ENCODE peak calls at places on chromosomes 4 and X, in five cellular contexts. I is left ventricle myocardium inferior, G is GM23338, N is heart right ventricle, P is progenitor cell of endocrine pancreas. O is an unnamed sample.

GRCh38 chrX:153397256-153397960 is 3.7 kb downstream of the PNMA6E start:
- DNase-seq in I (no peak), G (no peak), N (no peak), P (no peak), O (no peak)

GRCh38 chr4:185020293-185020808 is 2.1 kb downstream of the HELT start:
- DNase-seq in P (no peak), N (no peak), I (no peak), G (peak), O (no peak)

GRCh38 chr4:108540536-108540935 is 79.8 kb upstream of the RPL34 start:
- DNase-seq in N (no peak), G (no peak), I (no peak), P (no peak), O (no peak)

GRCh38 chr4:108399610-108400265 is 220.6 kb upstream of the RPL34 start:
- DNase-seq in I (no peak), P (no peak), G (no peak), N (no peak), O (no peak)

GRCh38 chrX:72094894-72095293 is 36.8 kb downstream of the RTL5 start:
- DNase-seq in N (peak), G (peak), I (peak), P (no peak), O (no peak)

GRCh38 chrX:9566150-9566621 is 101.3 kb downstream of the TBL1X start:
- DNase-seq in I (peak), N (peak), G (no peak), P (no peak), O (peak)

GRCh38 chrX:98795636-98796035 is 1614.4 kb downstream of the PCDH19 start:
- DNase-seq in N (no peak), P (no peak), I (no peak), G (no peak), O (no peak)

GRCh38 chrX:96984538-96984937 is 100.8 kb downstream of the RPA4 start:
- DNase-seq in N (no peak), P (no peak), I (no peak), G (no peak), O (no peak)

GRCh38 chr4:77697860-77698599 is 92.4 kb downstream of the CXCL13 start:
- DNase-seq in P (no peak), N (no peak), G (peak), I (no peak), O (no peak)

GRCh38 chr4:3252831-3253641 is 4.1 kb downstream of the MSANTD1 start:
- DNase-seq in P (no peak), N (peak), I (peak), G (no peak), O (no peak)

GRCh38 chrX:45506149-45506768 is 305.6 kb upstream of the DIPK2B start:
- DNase-seq in I (no peak), G (no peak), P (no peak), N (no peak), O (no peak)

GRCh38 chr4:20253272-20253798 is 1.6 kb downstream of the SLIT2 start:
- DNase-seq in G (peak), I (no peak), P (no peak), N (peak), O (no peak)

GRCh38 chr4:5752803-5753184 is 41.8 kb downstream of the EVC start:
- DNase-seq in N (no peak), G (no peak), I (no peak), P (no peak), O (no peak)

GRCh38 chr4:5751073-5751917 is 40.3 kb downstream of the EVC start:
- DNase-seq in G (peak), P (no peak), I (no peak), N (no peak), O (no peak)

GRCh38 chr4:5753766-5754528 is 42.9 kb downstream of the EVC start:
- DNase-seq in I (no peak), P (no peak), G (no peak), N (no peak), O (no peak)

GRCh38 chr4:5753366-5753765 is 42.4 kb downstream of the EVC start:
- DNase-seq in I (no peak), G (no peak), N (no peak), P (no peak), O (no peak)

DNA sequence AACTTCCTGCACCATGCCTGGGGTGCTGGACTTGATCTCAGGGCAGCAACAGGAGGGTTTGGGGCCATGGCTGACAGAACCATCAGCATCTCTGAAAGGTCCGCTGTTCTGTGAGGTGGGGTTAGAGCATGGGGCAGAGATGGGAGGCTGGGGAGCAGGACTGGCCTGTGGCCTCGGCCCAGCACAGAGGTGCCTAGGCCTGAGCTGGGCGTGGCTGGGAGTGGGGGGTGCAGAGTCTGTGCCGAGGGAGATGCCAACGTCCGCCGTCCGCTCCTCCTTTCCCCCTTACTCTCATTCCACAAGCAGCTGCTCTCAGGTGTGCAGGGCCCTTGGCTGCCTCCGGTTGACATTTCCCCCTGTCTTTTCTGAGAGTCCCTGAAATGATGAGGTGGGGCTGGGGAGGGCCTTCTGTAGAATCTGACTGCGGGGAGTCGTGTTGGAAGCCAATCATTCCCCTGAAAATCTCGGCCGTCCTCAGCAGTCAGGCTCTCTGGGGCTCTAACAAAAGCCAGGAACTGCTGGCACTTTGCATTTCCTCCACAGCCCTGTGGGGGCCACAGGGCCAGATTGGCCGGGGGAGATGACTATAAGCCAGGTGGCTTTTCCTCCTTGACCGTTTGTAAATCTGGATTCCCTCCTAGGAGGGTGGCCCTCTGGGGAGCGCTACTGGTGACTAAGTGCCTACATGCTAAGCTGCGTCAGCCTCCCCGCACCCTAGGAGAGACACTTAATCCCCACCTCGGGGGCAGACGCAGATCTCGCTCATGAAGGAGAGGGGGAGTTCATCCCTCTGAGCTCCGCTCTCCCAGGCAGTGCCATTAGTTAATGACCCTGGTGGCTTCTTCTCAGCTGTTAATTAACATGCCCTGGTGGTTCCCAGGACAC is 41.2 kb downstream of the EVC start:
- DNase-seq in P (no peak), G (peak), N (no peak), I (no peak), O (no peak)
- TF ChIP-seq CTCF in P (no peak), G (no peak), N (no peak), I (no peak), O (no peak)

DNA sequence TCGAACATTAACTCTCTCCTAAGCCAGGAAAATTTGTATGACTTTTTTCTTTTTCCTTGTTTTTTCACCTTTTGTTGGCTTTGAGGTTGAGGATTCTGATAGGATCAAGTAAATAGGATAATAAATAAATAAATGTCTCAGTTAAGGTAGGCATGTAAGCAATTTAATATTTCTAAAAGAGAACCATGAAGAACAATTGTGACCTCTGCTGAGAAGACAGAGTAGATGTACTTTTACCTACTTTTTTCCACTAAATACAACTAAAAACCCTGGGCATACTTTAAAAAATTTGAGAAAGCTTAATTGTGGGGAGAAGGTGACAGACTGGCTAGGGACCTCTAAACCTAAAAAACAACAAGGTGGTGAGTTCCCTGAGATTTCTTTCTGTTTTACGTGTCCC is 31.6 kb upstream of the CLNK start:
- DNase-seq in I (no peak), G (no peak), N (no peak), P (no peak), O (no peak)
- TF ChIP-seq CTCF in I (no peak), G (no peak), N (no peak), P (no peak), O (no peak)

GRCh38 chr4:24791043-24791442 is 4.3 kb upstream of the SOD3 start:
- DNase-seq in G (no peak), I (no peak), P (no peak), N (no peak), O (no peak)

GRCh38 chr4:24794111-24794860 is 1.1 kb upstream of the SOD3 start:
- DNase-seq in P (no peak), N (peak), G (no peak), I (no peak), O (no peak)

GRCh38 chr4:24794916-24795665 is at the start of gene SOD3:
- DNase-seq in G (peak), N (peak), I (peak), P (peak), O (no peak)

GRCh38 chr4:24792552-24792951 is 2.8 kb upstream of the SOD3 start:
- DNase-seq in G (no peak), P (no peak), N (no peak), I (no peak), O (no peak)

DNA sequence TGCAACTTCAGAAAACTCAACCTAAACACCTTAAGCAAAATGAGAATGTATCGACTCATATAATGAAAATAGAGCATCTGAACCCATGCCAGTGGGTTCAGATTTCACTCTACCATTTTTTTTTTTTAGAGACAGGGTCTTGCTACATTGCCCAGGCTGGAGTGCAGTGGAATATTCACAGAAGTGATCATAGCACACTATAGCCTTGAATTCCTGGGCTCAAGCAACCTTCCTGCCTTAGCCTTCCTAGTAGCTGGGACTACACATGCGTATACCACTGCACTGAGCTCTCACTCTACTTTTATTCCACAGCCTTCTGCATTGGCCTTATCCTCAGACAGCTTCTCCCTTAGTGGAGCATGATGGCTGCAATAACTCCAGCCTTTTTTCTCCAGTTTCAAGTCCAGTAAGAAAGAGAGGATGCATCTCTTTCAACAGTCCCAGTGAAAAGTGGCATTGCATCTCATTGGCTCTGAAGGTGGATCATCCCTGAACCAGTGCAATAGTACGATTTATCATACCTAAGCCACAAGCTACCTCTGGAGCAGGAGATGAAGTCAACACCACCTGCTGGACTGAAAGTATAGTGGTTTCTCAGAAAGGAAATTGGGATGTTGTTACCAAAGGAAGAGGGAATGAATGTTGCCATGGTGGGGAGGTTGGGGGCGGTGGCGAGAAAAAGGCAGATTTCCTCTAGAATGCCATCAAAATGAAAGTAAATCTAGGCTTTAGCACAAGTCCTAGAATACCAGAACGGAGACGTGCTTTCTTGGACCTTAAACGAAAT is 2.0 kb upstream of the SOD3 start:
- DNase-seq in I (no peak), N (no peak), P (no peak), G (peak), O (no peak)
- TF ChIP-seq CTCF in I (peak), N (no peak), P (peak), G (peak), O (no peak)

GRCh38 chrX:15150578-15150977 is 119.3 kb downstream of the ASB9 start:
- DNase-seq in N (no peak), G (no peak), I (no peak), P (no peak), O (no peak)

GRCh38 chrX:15142084-15142715 is 127.7 kb downstream of the ASB9 start:
- DNase-seq in G (no peak), I (no peak), N (no peak), P (no peak), O (no peak)

GRCh38 chrX:15143050-15143824 is 126.6 kb downstream of the ASB9 start:
- DNase-seq in I (peak), N (peak), P (no peak), G (peak), O (peak)

GRCh38 chrX:15143825-15144121 is 126.1 kb downstream of the ASB9 start:
- DNase-seq in I (no peak), P (no peak), G (peak), N (no peak), O (no peak)

DNA sequence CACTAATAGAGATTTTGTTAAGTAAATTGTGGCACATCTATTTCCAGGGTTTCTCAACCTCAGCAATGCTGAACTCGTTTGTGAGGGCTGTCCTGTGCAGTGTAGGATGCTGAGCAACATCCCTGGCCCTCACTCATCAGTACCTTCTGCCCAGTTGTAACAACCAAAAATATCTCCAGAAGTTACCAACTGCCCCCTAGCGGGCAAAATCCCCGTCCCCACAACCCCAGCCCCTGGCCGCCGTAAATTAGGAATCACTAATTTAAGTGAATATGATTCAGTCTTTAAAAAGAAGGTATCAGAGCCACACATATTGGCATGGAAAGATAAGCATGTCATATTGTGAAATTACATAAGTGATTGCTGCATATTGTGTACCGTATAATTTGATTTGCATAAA is 123.4 kb downstream of the ASB9 start:
- DNase-seq in N (no peak), P (no peak), G (peak), I (no peak), O (no peak)
- TF ChIP-seq CTCF in N (no peak), P (peak), G (peak), I (peak), O (no peak)

GRCh38 chr4:95087657-95088455 is 330.1 kb downstream of the BMPR1B start:
- DNase-seq in P (no peak), I (no peak), N (no peak), G (no peak), O (no peak)
- TF ChIP-seq CTCF in P (no peak), I (no peak), N (no peak), G (no peak), O (no peak)

DNA sequence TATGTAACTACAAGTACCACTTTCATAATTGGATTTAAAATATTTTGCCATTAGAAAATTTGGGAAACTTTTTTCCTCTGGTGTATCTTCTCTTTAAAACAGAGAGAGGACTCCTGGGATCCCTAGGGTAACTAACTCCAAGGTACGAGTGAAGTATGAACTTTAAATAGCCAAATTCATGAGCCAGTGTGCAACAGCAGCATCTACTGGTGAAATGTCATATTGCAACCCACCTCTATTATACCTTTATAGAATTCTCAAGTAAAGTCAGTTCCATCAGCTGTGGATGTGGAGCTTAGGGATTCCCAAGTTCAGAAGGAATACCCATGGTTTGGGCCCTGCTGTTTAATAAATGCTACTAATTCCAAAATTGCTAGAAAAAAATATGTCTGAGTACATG is 282.7 kb upstream of the TAPT1 start:
- DNase-seq in I (no peak), P (no peak), N (no peak), G (peak), O (no peak)
- TF ChIP-seq CTCF in I (no peak), P (peak), N (no peak), G (peak), O (no peak)